ENCODE peak calls at places on chromosome 21, in six cellular contexts. X is K562, F is SK-N-SH, Q is H1, V is GM12878, B is HepG2. T is an unnamed sample.

GRCh38 chr21:28509031-28509430 is 483.6 kb downstream of the LTN1 start:
- DNase-seq in Q (no peak), X (no peak), V (no peak), F (no peak), B (no peak), T (no peak)

GRCh38 chr21:46667191-46667734 is 31.8 kb downstream of the PRMT2 start:
- DNase-seq in Q (no peak), V (no peak), B (peak), F (peak), X (no peak), T (peak)

GRCh38 chr21:27648560-27648959 is 681.7 kb upstream of the ADAMTS5 start:
- DNase-seq in X (no peak), Q (no peak), F (no peak), V (no peak), B (no peak), T (no peak)

GRCh38 chr21:25980710-25981109 is 189.9 kb downstream of the APP start:
- DNase-seq in V (no peak), Q (no peak), F (no peak), X (no peak), B (no peak), T (no peak)

GRCh38 chr21:31142600-31142999 is 104.3 kb upstream of the KRTAP19-8 start:
- DNase-seq in X (no peak), F (peak), B (no peak), V (no peak), Q (no peak), T (no peak)

GRCh38 chr21:45306832-45307571 is 19.3 kb upstream of the POFUT2 start:
- DNase-seq in B (peak), Q (no peak), V (no peak), F (no peak), X (peak), T (no peak)

GRCh38 chr21:44987301-44987885 is 47.6 kb downstream of the SLX9 start:
- DNase-seq in X (no peak), Q (no peak), B (no peak), F (no peak), V (no peak), T (no peak)

GRCh38 chr21:29172282-29172681 is 41.8 kb downstream of the MAP3K7CL start:
- DNase-seq in F (no peak), B (no peak), Q (no peak), X (no peak), V (no peak), T (no peak)

GRCh38 chr21:28220670-28221069 is 772.0 kb downstream of the LTN1 start:
- DNase-seq in V (no peak), F (no peak), X (no peak), B (no peak), Q (no peak), T (no peak)

GRCh38 chr21:34888569-34889286 is 160.4 kb downstream of the RUNX1 start:
- DNase-seq in X (peak), V (no peak), Q (peak), B (peak), F (peak), T (no peak)

GRCh38 chr21:46154955-46155513 is 345 bp downstream of the FTCD start:
- DNase-seq in Q (no peak), F (no peak), B (no peak), X (no peak), V (no peak), T (no peak)

GRCh38 chr21:34992180-34992579 is 56.9 kb downstream of the RUNX1 start:
- DNase-seq in F (no peak), V (no peak), X (no peak), B (no peak), Q (no peak), T (no peak)

GRCh38 chr21:46122758-46123683 is 25.1 kb downstream of the COL6A2 start:
- DNase-seq in X (no peak), F (peak), V (no peak), B (no peak), Q (no peak), T (no peak)

GRCh38 chr21:29433366-29434059 is 134.8 kb downstream of the BACH1 start:
- DNase-seq in Q (no peak), B (no peak), F (no peak), X (peak), V (no peak), T (no peak)

GRCh38 chr21:14762734-14763694 is 216.9 kb upstream of the SAMSN1 start:
- DNase-seq in X (peak), Q (no peak), F (no peak), V (peak), B (no peak), T (peak)

GRCh38 chr21:44650973-44651675 is 3.3 kb downstream of the KRTAP12-4 start:
- DNase-seq in Q (no peak), F (no peak), X (no peak), B (no peak), V (no peak), T (no peak)

GRCh38 chr21:39714331-39714730 is 30.7 kb upstream of the IGSF5 start:
- DNase-seq in X (no peak), F (no peak), B (no peak), Q (no peak), V (no peak), T (no peak)

GRCh38 chr21:46124926-46125845 is 27.3 kb downstream of the COL6A2 start:
- DNase-seq in V (no peak), X (no peak), Q (no peak), B (no peak), F (peak), T (no peak)

GRCh38 chr21:31133243-31133830 is 95.1 kb upstream of the KRTAP19-8 start:
- DNase-seq in F (no peak), V (no peak), Q (no peak), X (no peak), B (no peak), T (no peak)

GRCh38 chr21:15212214-15212613 is 147.4 kb upstream of the NRIP1 start:
- DNase-seq in V (no peak), X (no peak), B (no peak), F (no peak), Q (no peak), T (no peak)

GRCh38 chr21:45204395-45204794 is 83.3 kb downstream of the POFUT2 start:
- DNase-seq in Q (no peak), X (no peak), F (no peak), B (no peak), V (no peak), T (no peak)

GRCh38 chr21:18529253-18529652 is 125.7 kb upstream of the TMPRSS15 start:
- DNase-seq in X (no peak), V (no peak), Q (no peak), F (no peak), B (no peak), T (no peak)

GRCh38 chr21:16011719-16012118 is 281.9 kb downstream of the USP25 start:
- DNase-seq in Q (no peak), F (no peak), V (no peak), X (no peak), B (no peak), T (no peak)

GRCh38 chr21:31484219-31484618 is 140.2 kb upstream of the TIAM1 start:
- DNase-seq in Q (peak), F (no peak), B (no peak), V (no peak), X (no peak), T (no peak)

GRCh38 chr21:20311388-20311787 is 686.8 kb upstream of the NCAM2 start:
- DNase-seq in F (no peak), Q (no peak), X (no peak), B (no peak), V (no peak), T (no peak)

GRCh38 chr21:35197191-35197590 is 148.1 kb upstream of the RUNX1 start:
- DNase-seq in F (no peak), V (no peak), X (no peak), B (no peak), Q (no peak), T (no peak)

GRCh38 chr21:32624726-32625125 is 12.5 kb upstream of the CFAP298 start:
- DNase-seq in X (peak), B (no peak), Q (no peak), F (no peak), V (no peak), T (no peak)

GRCh38 chr21:15121655-15122120 is 56.9 kb upstream of the NRIP1 start:
- DNase-seq in X (no peak), V (no peak), F (no peak), B (peak), Q (no peak), T (no peak)

GRCh38 chr21:44593598-44594405 is 1.5 kb upstream of the KRTAP10-6 start:
- DNase-seq in X (peak), F (no peak), Q (no peak), V (no peak), B (peak), T (no peak)

GRCh38 chr21:27406297-27407009 is 439.6 kb upstream of the ADAMTS5 start:
- DNase-seq in X (no peak), Q (no peak), B (no peak), F (peak), V (no peak), T (no peak)

GRCh38 chr21:25888711-25889110 is 153.9 kb downstream of the GABPA start:
- DNase-seq in F (no peak), V (no peak), B (no peak), X (no peak), Q (no peak), T (no peak)

GRCh38 chr21:44614161-44614631 is 2.3 kb downstream of the KRTAP10-8 start:
- DNase-seq in B (no peak), X (no peak), Q (no peak), F (no peak), V (no peak), T (no peak)

DNA sequence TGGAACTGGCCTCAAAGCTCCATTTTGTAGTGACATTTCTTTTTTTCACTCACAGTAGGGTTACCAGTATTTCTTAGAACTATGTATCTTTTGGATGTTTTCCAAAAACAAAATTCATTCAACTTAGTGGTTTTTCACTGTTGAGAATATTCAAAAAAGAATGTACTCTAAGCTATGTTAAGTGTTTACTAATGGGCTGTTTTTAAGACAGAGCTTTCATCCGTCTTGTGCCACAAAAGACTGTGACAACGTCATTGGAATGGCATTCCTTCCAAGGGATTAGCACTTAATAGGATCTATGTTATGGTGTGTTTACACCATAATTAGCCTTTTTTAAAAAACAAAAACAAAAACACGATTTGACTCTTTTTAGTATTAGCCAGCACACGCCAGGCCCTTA is 66.8 kb downstream of the TTC3 start:
- DNase-seq in Q (no peak), F (no peak), V (no peak), B (no peak), X (no peak), T (no peak)
- TF ChIP-seq GABPA in Q (no peak), F (no peak), V (no peak), B (no peak), X (no peak), T (no peak)

DNA sequence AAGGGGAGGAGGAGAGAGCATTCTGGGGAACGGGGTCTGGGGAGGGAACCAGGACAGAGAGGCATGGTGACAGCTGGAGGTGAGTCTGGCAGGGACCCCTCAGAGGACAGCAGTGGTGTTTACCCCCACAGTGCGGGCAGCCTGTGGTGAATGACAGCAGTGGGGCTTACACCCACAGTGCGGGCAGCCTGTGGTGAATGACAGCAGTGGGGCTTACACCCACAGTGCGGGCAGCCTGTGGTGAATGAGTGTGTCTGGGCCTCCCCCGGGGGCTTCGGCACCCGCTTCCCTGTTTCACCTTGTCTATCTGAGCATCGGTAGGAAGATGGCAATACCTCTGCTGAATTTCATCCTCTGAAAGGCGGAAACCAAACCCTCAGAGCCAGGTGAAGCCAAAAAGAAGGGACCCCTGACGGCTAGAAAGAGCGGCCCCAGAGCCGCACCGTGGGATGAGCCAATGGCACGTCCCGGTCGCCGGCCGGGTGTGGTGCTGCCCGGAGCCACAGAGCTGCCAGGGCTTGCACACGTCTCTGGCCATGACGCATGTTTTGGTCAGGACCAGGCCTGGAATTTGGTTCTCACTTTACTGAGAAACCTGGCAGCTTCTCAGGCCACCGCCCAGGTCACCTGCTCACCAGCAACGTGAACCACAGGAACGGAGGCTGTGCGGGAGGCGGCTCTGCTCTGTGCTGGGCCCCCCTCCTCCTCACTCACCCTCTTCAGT is 54.1 kb downstream of the SIK1 start:
- DNase-seq in V (no peak), B (no peak), F (no peak), Q (no peak), X (no peak), T (no peak)
- TF ChIP-seq POLR2AphosphoS5 in V (no peak), B (no peak), F (no peak), Q (no peak), X (no peak), T (no peak)

GRCh38 chr21:42028754-42029385 is 18.7 kb upstream of the ZBTB21 start:
- DNase-seq in X (no peak), Q (no peak), V (no peak), B (no peak), F (no peak), T (no peak)
- TF ChIP-seq GABPA in X (no peak), Q (no peak), V (no peak), B (no peak), F (no peak), T (no peak)

GRCh38 chr21:38354231-38354630 is 97.4 kb downstream of the KCNJ15 start:
- DNase-seq in Q (no peak), B (no peak), V (no peak), F (no peak), X (no peak), T (no peak)

GRCh38 chr21:38351176-38351959 is 94.6 kb downstream of the KCNJ15 start:
- DNase-seq in F (no peak), B (no peak), X (no peak), Q (no peak), V (no peak), T (no peak)

GRCh38 chr21:38350681-38351080 is 93.9 kb downstream of the KCNJ15 start:
- DNase-seq in V (no peak), F (no peak), B (no peak), X (no peak), Q (no peak), T (no peak)

GRCh38 chr21:38352536-38353219 is 95.9 kb downstream of the KCNJ15 start:
- DNase-seq in V (no peak), X (peak), B (peak), F (peak), Q (no peak), T (peak)

DNA sequence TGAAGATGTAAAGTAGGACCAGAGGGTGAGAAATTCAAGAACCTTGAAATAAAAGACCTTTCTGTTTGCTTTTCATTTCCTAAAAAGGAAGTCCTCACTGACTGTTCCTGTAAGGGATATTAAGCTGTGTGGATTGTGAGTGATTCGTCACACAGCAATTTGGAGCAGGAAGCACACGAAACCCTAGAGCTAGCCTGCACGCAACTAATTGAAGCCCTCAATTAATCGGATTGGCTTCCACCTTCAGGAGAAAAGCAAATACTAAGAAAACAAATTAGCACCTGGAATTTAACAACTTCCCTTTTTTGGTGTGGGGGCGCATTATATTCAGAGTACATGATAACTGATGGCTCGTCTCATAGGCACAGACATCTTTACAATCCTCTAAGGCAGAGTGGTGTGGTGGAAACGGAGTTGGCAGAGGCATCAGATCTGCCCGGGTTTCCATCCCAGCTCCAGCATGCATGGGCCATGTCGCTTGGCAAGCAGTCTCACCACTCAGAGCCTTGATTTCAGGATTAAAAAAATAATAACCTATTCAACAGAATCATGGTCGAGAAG is 95.2 kb downstream of the KCNJ15 start:
- DNase-seq in Q (peak), V (no peak), X (no peak), F (no peak), B (no peak), T (no peak)
- TF ChIP-seq POLR2AphosphoS5 in Q (no peak), V (no peak), X (no peak), F (no peak), B (no peak), T (no peak)

GRCh38 chr21:23664193-23664694 is 1943.0 kb downstream of the MRPL39 start:
- DNase-seq in B (no peak), Q (no peak), X (no peak), F (no peak), V (no peak), T (no peak)
- TF ChIP-seq GABPA in B (no peak), Q (no peak), X (no peak), F (no peak), V (no peak), T (no peak)

GRCh38 chr21:33791058-33791457 is 124.5 kb downstream of the ATP5PO start:
- DNase-seq in B (no peak), F (no peak), Q (no peak), X (no peak), V (no peak), T (no peak)
- TF ChIP-seq POLR2AphosphoS5 in B (no peak), F (no peak), Q (no peak), X (no peak), V (no peak), T (no peak)

T was measured in HL-60.